ENCODE peak calls at places on chromosomes 5 and 9, in seven cellular contexts. J is stimulated activated CD8-positive, alpha-beta memory T cell treated with anti-CD3 and anti-CD28 coated beads, Interleukin-7, amount 100 ng/mL, for 1 hour; E is naive B cell; L is stimulated activated CD4-positive, alpha-beta T cell treated with anti-CD3 and anti-CD28 coated beads, TNF-alpha, amount 100 ng/mL, for 24 hours; H is tibial nerve; K is anterior cingulate cortex; D is naive thymus-derived CD8-positive, alpha-beta T cell. P is an unnamed sample.

GRCh38 chr9:131148966-131149677 is 23.7 kb downstream of the NUP214 start:
- DNase-seq in J (no peak), E (no peak), L (no peak), H (no peak), K (no peak), D (no peak), P (no peak)

GRCh38 chr5:136108131-136108739 is 24.4 kb upstream of the SMAD5 start:
- DNase-seq in J (no peak), E (no peak), L (no peak), H (no peak), K (no peak), D (no peak), P (no peak)

GRCh38 chr5:72477176-72477575 is 30.0 kb downstream of the ZNF366 start:
- DNase-seq in J (no peak), E (no peak), L (no peak), H (no peak), K (no peak), D (no peak), P (no peak)

GRCh38 chr5:99771296-99771695 is 763.9 kb upstream of the FAM174A start:
- DNase-seq in J (no peak), E (no peak), L (no peak), H (no peak), K (no peak), D (no peak), P (no peak)

GRCh38 chr5:10123254-10123989 is 126.3 kb downstream of the ATPSCKMT start:
- DNase-seq in J (no peak), E (no peak), L (no peak), H (no peak), K (no peak), D (no peak), P (no peak)

GRCh38 chr9:27457445-27457844 is 66.6 kb upstream of the IFNK start:
- DNase-seq in J (no peak), E (peak; percentile 27), L (no peak), H (no peak), K (no peak), D (no peak), P (no peak)

GRCh38 chr9:110192531-110193326 is 15.2 kb downstream of the C9orf152 start:
- DNase-seq in J (no peak), E (no peak), L (no peak), H (peak; percentile 48), K (no peak), D (no peak), P (no peak)

GRCh38 chr5:116573279-116573616 is 1.4 kb downstream of the SEMA6A start:
- DNase-seq in J (no peak), E (no peak), L (no peak), H (no peak), K (no peak), D (no peak), P (no peak)

GRCh38 chr9:136644343-136644592 is 18.4 kb upstream of the EGFL7 start:
- DNase-seq in J (no peak), E (no peak), L (no peak), H (no peak), K (no peak), D (no peak), P (peak; percentile 76)

GRCh38 chr5:135242496-135243193 is 156.4 kb downstream of the MACROH2A1 start:
- DNase-seq in J (no peak), E (no peak), L (no peak), H (peak; percentile 32), K (no peak), D (no peak), P (no peak)

GRCh38 chr9:123933401-123933800 is 3.5 kb upstream of the DENND1A start:
- DNase-seq in J (no peak), E (no peak), L (no peak), H (no peak), K (no peak), D (no peak), P (no peak)

GRCh38 chr5:36521838-36522745 is 84.3 kb upstream of the SLC1A3 start:
- DNase-seq in J (no peak), E (no peak), L (no peak), H (peak; percentile 56), K (no peak), D (no peak), P (no peak)

GRCh38 chr5:43309122-43309521 is 4.1 kb downstream of the HMGCS1 start:
- DNase-seq in J (no peak), E (no peak), L (no peak), H (no peak), K (no peak), D (no peak), P (no peak)

GRCh38 chr5:58930520-58930919 is 347.6 kb downstream of the RAB3C start:
- DNase-seq in J (no peak), E (no peak), L (no peak), H (no peak), K (no peak), D (no peak), P (no peak)

GRCh38 chr9:101951598-101951997 is 213.2 kb upstream of the GRIN3A start:
- DNase-seq in J (no peak), E (no peak), L (no peak), H (no peak), K (no peak), D (no peak), P (no peak)

GRCh38 chr9:116700882-116701836 is 14.1 kb downstream of the TRIM32 start:
- DNase-seq in J (no peak), E (no peak), L (no peak), H (no peak), K (no peak), D (no peak), P (no peak)

GRCh38 chr5:54194326-54194725 is 116.0 kb downstream of the ARL15 start:
- DNase-seq in J (no peak), E (no peak), L (no peak), H (no peak), K (no peak), D (no peak), P (no peak)

GRCh38 chr5:65173130-65173525 is 308.6 kb downstream of the ADAMTS6 start:
- DNase-seq in J (no peak), E (no peak), L (no peak), H (no peak), K (no peak), D (no peak), P (no peak)

GRCh38 chr5:109942646-109943045 is 252.9 kb downstream of the MAN2A1 start:
- DNase-seq in J (no peak), E (no peak), L (no peak), H (no peak), K (no peak), D (no peak), P (no peak)

GRCh38 chr9:127129073-127129717 is 6.8 kb upstream of the ANGPTL2 start:
- DNase-seq in J (no peak), E (no peak), L (no peak), H (no peak), K (no peak), D (no peak), P (no peak)

P was measured in CD4-positive, CD25-positive, alpha-beta regulatory T cell.